ENCODE peak calls at places on chromosome 14, in seven cellular contexts. V, H, B, A, T, S and N are unnamed samples.

GRCh38 chr14:34461334-34462131 is 507 bp downstream of the SPTSSA start:
- DNase-seq in V (peak), B (no peak), H (peak), A (no peak), S (peak), T (peak), N (no peak)

GRCh38 chr14:100536141-100536540 is 51.1 kb downstream of the BEGAIN start:
- DNase-seq in V (no peak), H (no peak), B (no peak), T (peak), A (no peak), S (no peak), N (no peak)

GRCh38 chr14:92549096-92549852 is 35.7 kb downstream of the RIN3 start:
- DNase-seq in V (no peak), A (peak), S (no peak), B (no peak), H (no peak), T (no peak), N (no peak)

GRCh38 chr14:105039458-105040205 is 18.7 kb upstream of the CDCA4 start:
- DNase-seq in H (no peak), A (no peak), V (no peak), B (no peak), T (no peak), S (no peak), N (no peak)

GRCh38 chr14:72492196-72492595 is 401.7 kb downstream of the DPF3 start:
- DNase-seq in A (no peak), S (no peak), B (no peak), H (no peak), V (no peak), T (no peak), N (no peak)

GRCh38 chr14:100093322-100093721 is 28.1 kb downstream of the EVL start:
- DNase-seq in H (no peak), V (no peak), A (no peak), T (no peak), B (no peak), S (no peak), N (no peak)

GRCh38 chr14:85471744-85472143 is 58.2 kb upstream of the FLRT2 start:
- DNase-seq in T (no peak), H (no peak), A (peak), B (no peak), S (peak), V (peak), N (no peak)

GRCh38 chr14:64703393-64704144 is 655 bp upstream of the PLEKHG3 start:
- DNase-seq in H (no peak), A (no peak), S (no peak), T (no peak), B (no peak), V (no peak), N (no peak)

GRCh38 chr14:23605931-23606585 is 27.5 kb upstream of the JPH4 start:
- DNase-seq in H (no peak), T (no peak), A (no peak), V (peak), B (no peak), S (no peak), N (peak)

GRCh38 chr14:30389134-30389900 is 169.6 kb upstream of the G2E3 start:
- DNase-seq in H (no peak), S (no peak), A (peak), V (peak), T (no peak), B (no peak), N (no peak)

GRCh38 chr14:100147181-100147631 is 12.2 kb downstream of the DEGS2 start:
- DNase-seq in V (no peak), A (no peak), T (peak), B (peak), S (no peak), H (no peak), N (no peak)